ENCODE peak calls at places on chromosomes 16 and 17, in ten cellular contexts. One of them, this sample, is unnamed.

GRCh38 chr16:68247400-68247799 is 2.2 kb downstream of the PLA2G15 start:
- ATAC-seq in activated naive CD4-positive, alpha-beta T cell treated with anti-CD3 and anti-CD28 coated beads, Interleukin-2, amount 50 U/mL, for 72 hours: no peak
- ATAC-seq in activated T-cell treated with anti-CD3 and anti-CD28 coated beads, Interleukin-2, amount 50 U/mL, for 4 hours: no peak
- ATAC-seq in activated CD8-positive, alpha-beta T cell treated with anti-CD3 and anti-CD28 coated beads for 36 hours: no peak
- ATAC-seq in left cardiac atrium: peak; percentile 28
- ATAC-seq in left colon: no peak
- ATAC-seq in CD4-positive, alpha-beta T cell: no peak
- ATAC-seq in CD4-positive, CD25-positive, alpha-beta regulatory T cell: no peak
- ATAC-seq in activated CD8-positive, alpha-beta memory T cell treated with anti-CD3 and anti-CD28 coated beads, Interleukin-2, amount 10 ng/mL, durations not matched to agents 7 days and 5 days: no peak
- ATAC-seq in Right ventricle myocardium inferior: peak; percentile 26
- ATAC-seq in this sample: no peak

GRCh38 chr17:42373896-42374295 is 14.3 kb downstream of the STAT3 start:
- ATAC-seq in activated naive CD4-positive, alpha-beta T cell treated with anti-CD3 and anti-CD28 coated beads, Interleukin-2, amount 50 U/mL, for 72 hours: no peak
- ATAC-seq in activated T-cell treated with anti-CD3 and anti-CD28 coated beads, Interleukin-2, amount 50 U/mL, for 4 hours: no peak
- ATAC-seq in activated CD8-positive, alpha-beta T cell treated with anti-CD3 and anti-CD28 coated beads for 36 hours: no peak
- ATAC-seq in left cardiac atrium: peak; percentile 11
- ATAC-seq in left colon: no peak
- ATAC-seq in CD4-positive, alpha-beta T cell: no peak
- ATAC-seq in CD4-positive, CD25-positive, alpha-beta regulatory T cell: no peak
- ATAC-seq in activated CD8-positive, alpha-beta memory T cell treated with anti-CD3 and anti-CD28 coated beads, Interleukin-2, amount 10 ng/mL, durations not matched to agents 7 days and 5 days: no peak
- ATAC-seq in Right ventricle myocardium inferior: no peak
- ATAC-seq in this sample: no peak

GRCh38 chr16:69404275-69404805 is 18.5 kb upstream of the TERF2 start:
- ATAC-seq in activated naive CD4-positive, alpha-beta T cell treated with anti-CD3 and anti-CD28 coated beads, Interleukin-2, amount 50 U/mL, for 72 hours: no peak
- ATAC-seq in activated T-cell treated with anti-CD3 and anti-CD28 coated beads, Interleukin-2, amount 50 U/mL, for 4 hours: no peak
- ATAC-seq in activated CD8-positive, alpha-beta T cell treated with anti-CD3 and anti-CD28 coated beads for 36 hours: no peak
- ATAC-seq in left cardiac atrium: peak; percentile 78
- ATAC-seq in left colon: peak; percentile 83
- ATAC-seq in CD4-positive, alpha-beta T cell: no peak
- ATAC-seq in CD4-positive, CD25-positive, alpha-beta regulatory T cell: no peak
- ATAC-seq in activated CD8-positive, alpha-beta memory T cell treated with anti-CD3 and anti-CD28 coated beads, Interleukin-2, amount 10 ng/mL, durations not matched to agents 7 days and 5 days: no peak
- ATAC-seq in Right ventricle myocardium inferior: peak; percentile 79
- ATAC-seq in this sample: peak; percentile 17

GRCh38 chr17:56424543-56425044 is 168.9 kb upstream of the NOG start:
- ATAC-seq in activated naive CD4-positive, alpha-beta T cell treated with anti-CD3 and anti-CD28 coated beads, Interleukin-2, amount 50 U/mL, for 72 hours: peak; percentile 52
- ATAC-seq in activated T-cell treated with anti-CD3 and anti-CD28 coated beads, Interleukin-2, amount 50 U/mL, for 4 hours: peak; percentile 69
- ATAC-seq in activated CD8-positive, alpha-beta T cell treated with anti-CD3 and anti-CD28 coated beads for 36 hours: peak; percentile 71
- ATAC-seq in left cardiac atrium: no peak
- ATAC-seq in left colon: no peak
- ATAC-seq in CD4-positive, alpha-beta T cell: no peak
- ATAC-seq in CD4-positive, CD25-positive, alpha-beta regulatory T cell: no peak
- ATAC-seq in activated CD8-positive, alpha-beta memory T cell treated with anti-CD3 and anti-CD28 coated beads, Interleukin-2, amount 10 ng/mL, durations not matched to agents 7 days and 5 days: no peak
- ATAC-seq in Right ventricle myocardium inferior: no peak
- ATAC-seq in this sample: no peak

GRCh38 chr17:38550661-38551060 is 55.1 kb downstream of the SRCIN1 start:
- ATAC-seq in activated naive CD4-positive, alpha-beta T cell treated with anti-CD3 and anti-CD28 coated beads, Interleukin-2, amount 50 U/mL, for 72 hours: no peak
- ATAC-seq in activated T-cell treated with anti-CD3 and anti-CD28 coated beads, Interleukin-2, amount 50 U/mL, for 4 hours: no peak
- ATAC-seq in activated CD8-positive, alpha-beta T cell treated with anti-CD3 and anti-CD28 coated beads for 36 hours: no peak
- ATAC-seq in left cardiac atrium: peak; percentile 82
- ATAC-seq in left colon: no peak
- ATAC-seq in CD4-positive, alpha-beta T cell: no peak
- ATAC-seq in CD4-positive, CD25-positive, alpha-beta regulatory T cell: no peak
- ATAC-seq in activated CD8-positive, alpha-beta memory T cell treated with anti-CD3 and anti-CD28 coated beads, Interleukin-2, amount 10 ng/mL, durations not matched to agents 7 days and 5 days: no peak
- ATAC-seq in Right ventricle myocardium inferior: peak; percentile 66
- ATAC-seq in this sample: peak; percentile 85

GRCh38 chr17:71252446-71252845 is 868.4 kb upstream of the SOX9 start:
- ATAC-seq in activated naive CD4-positive, alpha-beta T cell treated with anti-CD3 and anti-CD28 coated beads, Interleukin-2, amount 50 U/mL, for 72 hours: no peak
- ATAC-seq in activated T-cell treated with anti-CD3 and anti-CD28 coated beads, Interleukin-2, amount 50 U/mL, for 4 hours: no peak
- ATAC-seq in activated CD8-positive, alpha-beta T cell treated with anti-CD3 and anti-CD28 coated beads for 36 hours: no peak
- ATAC-seq in left cardiac atrium: no peak
- ATAC-seq in left colon: no peak
- ATAC-seq in CD4-positive, alpha-beta T cell: no peak
- ATAC-seq in CD4-positive, CD25-positive, alpha-beta regulatory T cell: no peak
- ATAC-seq in activated CD8-positive, alpha-beta memory T cell treated with anti-CD3 and anti-CD28 coated beads, Interleukin-2, amount 10 ng/mL, durations not matched to agents 7 days and 5 days: no peak
- ATAC-seq in Right ventricle myocardium inferior: no peak
- ATAC-seq in this sample: no peak

GRCh38 chr17:179721-180379 is 1.6 kb downstream of the DOC2B start:
- ATAC-seq in activated naive CD4-positive, alpha-beta T cell treated with anti-CD3 and anti-CD28 coated beads, Interleukin-2, amount 50 U/mL, for 72 hours: no peak
- ATAC-seq in activated T-cell treated with anti-CD3 and anti-CD28 coated beads, Interleukin-2, amount 50 U/mL, for 4 hours: no peak
- ATAC-seq in activated CD8-positive, alpha-beta T cell treated with anti-CD3 and anti-CD28 coated beads for 36 hours: no peak
- ATAC-seq in left cardiac atrium: peak; percentile 4
- ATAC-seq in left colon: no peak
- ATAC-seq in CD4-positive, alpha-beta T cell: no peak
- ATAC-seq in CD4-positive, CD25-positive, alpha-beta regulatory T cell: no peak
- ATAC-seq in activated CD8-positive, alpha-beta memory T cell treated with anti-CD3 and anti-CD28 coated beads, Interleukin-2, amount 10 ng/mL, durations not matched to agents 7 days and 5 days: no peak
- ATAC-seq in Right ventricle myocardium inferior: no peak
- ATAC-seq in this sample: no peak

GRCh38 chr17:3888343-3889171 is 4.3 kb downstream of the CAMKK1 start:
- ATAC-seq in activated naive CD4-positive, alpha-beta T cell treated with anti-CD3 and anti-CD28 coated beads, Interleukin-2, amount 50 U/mL, for 72 hours: no peak
- ATAC-seq in activated T-cell treated with anti-CD3 and anti-CD28 coated beads, Interleukin-2, amount 50 U/mL, for 4 hours: no peak
- ATAC-seq in activated CD8-positive, alpha-beta T cell treated with anti-CD3 and anti-CD28 coated beads for 36 hours: no peak
- ATAC-seq in left cardiac atrium: peak; percentile 27
- ATAC-seq in left colon: peak; percentile 47
- ATAC-seq in CD4-positive, alpha-beta T cell: no peak
- ATAC-seq in CD4-positive, CD25-positive, alpha-beta regulatory T cell: no peak
- ATAC-seq in activated CD8-positive, alpha-beta memory T cell treated with anti-CD3 and anti-CD28 coated beads, Interleukin-2, amount 10 ng/mL, durations not matched to agents 7 days and 5 days: no peak
- ATAC-seq in Right ventricle myocardium inferior: peak; percentile 12
- ATAC-seq in this sample: peak; percentile 62

GRCh38 chr16:49687603-49688002 is 168.3 kb downstream of the ZNF423 start:
- ATAC-seq in activated naive CD4-positive, alpha-beta T cell treated with anti-CD3 and anti-CD28 coated beads, Interleukin-2, amount 50 U/mL, for 72 hours: no peak
- ATAC-seq in activated T-cell treated with anti-CD3 and anti-CD28 coated beads, Interleukin-2, amount 50 U/mL, for 4 hours: no peak
- ATAC-seq in activated CD8-positive, alpha-beta T cell treated with anti-CD3 and anti-CD28 coated beads for 36 hours: no peak
- ATAC-seq in left cardiac atrium: no peak
- ATAC-seq in left colon: no peak
- ATAC-seq in CD4-positive, alpha-beta T cell: no peak
- ATAC-seq in CD4-positive, CD25-positive, alpha-beta regulatory T cell: no peak
- ATAC-seq in activated CD8-positive, alpha-beta memory T cell treated with anti-CD3 and anti-CD28 coated beads, Interleukin-2, amount 10 ng/mL, durations not matched to agents 7 days and 5 days: no peak
- ATAC-seq in Right ventricle myocardium inferior: no peak
- ATAC-seq in this sample: no peak